ENCODE peak calls at places on chromosomes 4 and X, in eight cellular contexts. J is stimulated activated CD4-positive, alpha-beta T cell treated with anti-CD3 and anti-CD28 coated beads, Interleukin-12 subunit alpha, Interleukin-12 subunit beta, amount 100 ng/mL, for 24 hours; F is activated CD8-positive, alpha-beta memory T cell treated with anti-CD3 and anti-CD28 coated beads, Interleukin-2, amount 50 U/mL, for 48 hours; H is NCI-H345; Z is H4; L is NCI-H2171; U is HCT116; O is H1. R is an unnamed sample.
A peak's percentile ranks its signal among the peaks of the same experiment; 100 is the strongest.

GRCh38 chr4:26056406-26056805 is 142.4 kb downstream of the SMIM20 start:
- DNase-seq in J (no peak), F (no peak), H (no peak), Z (no peak), L (no peak), U (no peak), O (no peak), R (no peak)

GRCh38 chr4:32435320-32435719 is 1715.2 kb downstream of the PCDH7 start:
- DNase-seq in J (no peak), F (no peak), H (no peak), Z (no peak), L (no peak), U (no peak), O (no peak), R (no peak)

GRCh38 chr4:19987746-19988145 is 264.0 kb upstream of the SLIT2 start:
- DNase-seq in J (no peak), F (no peak), H (no peak), Z (no peak), L (no peak), U (no peak), O (no peak), R (no peak)

GRCh38 chr4:31649878-31650277 is 929.7 kb downstream of the PCDH7 start:
- DNase-seq in J (no peak), F (no peak), H (no peak), Z (no peak), L (no peak), U (no peak), O (no peak), R (no peak)

GRCh38 chrX:111254896-111255693 is 15.2 kb downstream of the CAPN6 start:
- DNase-seq in J (no peak), F (no peak), H (no peak), Z (no peak), L (no peak), U (no peak), O (no peak), R (peak; percentile 38)

GRCh38 chr4:6017800-6018199 is 431 bp downstream of the C4orf50 start:
- DNase-seq in J (no peak), F (no peak), H (no peak), Z (no peak), L (no peak), U (no peak), O (no peak), R (no peak)

GRCh38 chr4:140156529-140157171 is 2.7 kb upstream of the MAML3 start:
- DNase-seq in J (no peak), F (no peak), H (no peak), Z (no peak), L (no peak), U (no peak), O (no peak), R (no peak)

GRCh38 chr4:20298986-20299385 is 47.3 kb downstream of the SLIT2 start:
- DNase-seq in J (no peak), F (no peak), H (no peak), Z (no peak), L (no peak), U (no peak), O (no peak), R (no peak)

GRCh38 chr4:147791341-147791740 is 59.5 kb downstream of the ARHGAP10 start:
- DNase-seq in J (no peak), F (no peak), H (no peak), Z (no peak), L (no peak), U (no peak), O (no peak), R (no peak)

GRCh38 chrX:122363112-122363511 is 821.0 kb upstream of the GRIA3 start:
- DNase-seq in J (no peak), F (no peak), H (no peak), Z (no peak), L (no peak), U (no peak), O (no peak), R (no peak)

GRCh38 chr4:128228021-128228571 is 59.5 kb downstream of the PGRMC2 start:
- DNase-seq in J (no peak), F (no peak), H (peak; percentile 52), Z (no peak), L (peak; percentile 54), U (no peak), O (no peak), R (no peak)

GRCh38 chrX:123454712-123455431 is 270.8 kb downstream of the GRIA3 start:
- DNase-seq in J (no peak), F (no peak), H (no peak), Z (no peak), L (no peak), U (no peak), O (no peak), R (no peak)

R was measured in A673.